ENCODE peak calls at places on chromosomes 1 and 21, in nine cellular contexts. One of them, this sample, is unnamed.

GRCh38 chr1:110494522-110495406 is 24.2 kb downstream of the KCNA10 start:
- DNase-seq in HCT116: no peak
- DNase-seq in GM23338: peak; percentile 66
- DNase-seq in MM.1S: no peak
- DNase-seq in PC-3: no peak
- DNase-seq in GM23248: peak; percentile 24
- DNase-seq in hepatocyte: no peak
- DNase-seq in neural progenitor cell: peak; percentile 25
- DNase-seq in SK-N-SH: no peak
- DNase-seq in this sample: no peak

GRCh38 chr1:58888776-58889341 is 105.0 kb upstream of the JUN start:
- DNase-seq in HCT116: no peak
- DNase-seq in GM23338: no peak
- DNase-seq in MM.1S: no peak
- DNase-seq in PC-3: no peak
- DNase-seq in GM23248: peak; percentile 50
- DNase-seq in hepatocyte: no peak
- DNase-seq in neural progenitor cell: no peak
- DNase-seq in SK-N-SH: no peak
- DNase-seq in this sample: no peak

GRCh38 chr1:192884241-192884640 is 75.4 kb downstream of the RGS2 start:
- DNase-seq in HCT116: no peak
- DNase-seq in GM23338: no peak
- DNase-seq in MM.1S: no peak
- DNase-seq in PC-3: no peak
- DNase-seq in GM23248: no peak
- DNase-seq in hepatocyte: no peak
- DNase-seq in neural progenitor cell: no peak
- DNase-seq in SK-N-SH: no peak
- DNase-seq in this sample: no peak

GRCh38 chr1:14835725-14836124 is 237.2 kb downstream of the KAZN start:
- DNase-seq in HCT116: no peak
- DNase-seq in GM23338: no peak
- DNase-seq in MM.1S: peak; percentile 66
- DNase-seq in PC-3: no peak
- DNase-seq in GM23248: peak; percentile 32
- DNase-seq in hepatocyte: no peak
- DNase-seq in neural progenitor cell: no peak
- DNase-seq in SK-N-SH: no peak
- DNase-seq in this sample: no peak

GRCh38 chr21:43703068-43703880 is 15.7 kb upstream of the PDXK start:
- DNase-seq in HCT116: no peak
- DNase-seq in GM23338: peak; percentile 67
- DNase-seq in MM.1S: peak; percentile 44
- DNase-seq in PC-3: no peak
- DNase-seq in GM23248: peak; percentile 50
- DNase-seq in hepatocyte: peak; percentile 65
- DNase-seq in neural progenitor cell: peak; percentile 59
- DNase-seq in SK-N-SH: peak; percentile 48
- DNase-seq in this sample: no peak

GRCh38 chr1:206521002-206521585 is 13.8 kb downstream of the RASSF5 start:
- DNase-seq in HCT116: no peak
- DNase-seq in GM23338: no peak
- DNase-seq in MM.1S: no peak
- DNase-seq in PC-3: peak; percentile 61
- DNase-seq in GM23248: no peak
- DNase-seq in hepatocyte: peak; percentile 49
- DNase-seq in neural progenitor cell: no peak
- DNase-seq in SK-N-SH: no peak
- DNase-seq in this sample: no peak

GRCh38 chr1:57079454-57080157 is 113.8 kb upstream of the C8B start:
- DNase-seq in HCT116: no peak
- DNase-seq in GM23338: peak; percentile 64
- DNase-seq in MM.1S: no peak
- DNase-seq in PC-3: peak; percentile 8
- DNase-seq in GM23248: no peak
- DNase-seq in hepatocyte: no peak
- DNase-seq in neural progenitor cell: no peak
- DNase-seq in SK-N-SH: no peak
- DNase-seq in this sample: no peak

GRCh38 chr1:167297222-167298214 is 76.8 kb downstream of the POU2F1 start:
- DNase-seq in HCT116: no peak
- DNase-seq in GM23338: peak; percentile 29
- DNase-seq in MM.1S: no peak
- DNase-seq in PC-3: no peak
- DNase-seq in GM23248: peak; percentile 5
- DNase-seq in hepatocyte: peak; percentile 50
- DNase-seq in neural progenitor cell: peak; percentile 48
- DNase-seq in SK-N-SH: no peak
- DNase-seq in this sample: no peak

GRCh38 chr1:203524152-203524551 is 30.2 kb downstream of the OPTC start:
- DNase-seq in HCT116: no peak
- DNase-seq in GM23338: no peak
- DNase-seq in MM.1S: no peak
- DNase-seq in PC-3: no peak
- DNase-seq in GM23248: no peak
- DNase-seq in hepatocyte: no peak
- DNase-seq in neural progenitor cell: no peak
- DNase-seq in SK-N-SH: no peak
- DNase-seq in this sample: no peak

GRCh38 chr1:11789126-11790067 is 16.4 kb downstream of the MTHFR start:
- DNase-seq in HCT116: no peak
- DNase-seq in GM23338: no peak
- DNase-seq in MM.1S: no peak
- DNase-seq in PC-3: no peak
- DNase-seq in GM23248: no peak
- DNase-seq in hepatocyte: no peak
- DNase-seq in neural progenitor cell: peak; percentile 1
- DNase-seq in SK-N-SH: no peak
- DNase-seq in this sample: no peak

DNA sequence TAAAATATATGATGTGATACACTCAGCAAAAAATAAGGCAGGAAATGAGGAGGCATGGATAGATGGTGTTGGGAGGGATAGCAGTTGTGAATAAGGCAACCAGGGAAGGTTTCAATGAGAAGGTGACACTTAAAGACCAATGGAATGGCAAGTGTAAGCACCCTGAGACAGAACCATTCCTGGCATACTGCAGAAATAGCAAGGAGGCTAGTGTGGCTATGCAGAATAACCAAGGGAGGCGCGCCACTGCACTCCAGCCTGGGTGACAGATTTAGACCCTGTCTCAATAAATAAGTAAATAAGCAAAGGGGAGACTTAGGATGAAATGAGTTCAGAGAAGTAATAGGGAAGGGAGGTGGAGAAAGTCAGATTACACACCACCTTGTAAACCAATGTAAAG is 113.9 kb downstream of the TOMM20 start:
- DNase-seq in HCT116: no peak
- DNase-seq in GM23338: no peak
- DNase-seq in MM.1S: no peak
- DNase-seq in PC-3: no peak
- DNase-seq in GM23248: no peak
- DNase-seq in hepatocyte: no peak
- DNase-seq in neural progenitor cell: no peak
- DNase-seq in SK-N-SH: no peak
- DNase-seq in this sample: no peak
- TF ChIP-seq EZH2phosphoT487 in HCT116: no peak
- TF ChIP-seq EZH2phosphoT487 in GM23338: no peak
- TF ChIP-seq EZH2phosphoT487 in MM.1S: no peak
- TF ChIP-seq EZH2phosphoT487 in PC-3: no peak
- TF ChIP-seq EZH2phosphoT487 in GM23248: no peak
- TF ChIP-seq EZH2phosphoT487 in hepatocyte: no peak
- TF ChIP-seq EZH2phosphoT487 in neural progenitor cell: no peak
- TF ChIP-seq EZH2phosphoT487 in SK-N-SH: no peak
- TF ChIP-seq EZH2phosphoT487 in this sample: no peak

GRCh38 chr1:179589524-179589923 is 2.1 kb upstream of the TDRD5 start:
- DNase-seq in HCT116: no peak
- DNase-seq in GM23338: no peak
- DNase-seq in MM.1S: no peak
- DNase-seq in PC-3: no peak
- DNase-seq in GM23248: peak; percentile 8
- DNase-seq in hepatocyte: no peak
- DNase-seq in neural progenitor cell: no peak
- DNase-seq in SK-N-SH: no peak
- DNase-seq in this sample: no peak

GRCh38 chr1:179588425-179589024 is 3.1 kb upstream of the TDRD5 start:
- DNase-seq in HCT116: no peak
- DNase-seq in GM23338: no peak
- DNase-seq in MM.1S: no peak
- DNase-seq in PC-3: no peak
- DNase-seq in GM23248: no peak
- DNase-seq in hepatocyte: no peak
- DNase-seq in neural progenitor cell: no peak
- DNase-seq in SK-N-SH: no peak
- DNase-seq in this sample: no peak

GRCh38 chr1:179587336-179587735 is 4.3 kb upstream of the TDRD5 start:
- DNase-seq in HCT116: no peak
- DNase-seq in GM23338: no peak
- DNase-seq in MM.1S: no peak
- DNase-seq in PC-3: no peak
- DNase-seq in GM23248: no peak
- DNase-seq in hepatocyte: no peak
- DNase-seq in neural progenitor cell: no peak
- DNase-seq in SK-N-SH: no peak
- DNase-seq in this sample: no peak

GRCh38 chr1:179583869-179584268 is 7.8 kb upstream of the TDRD5 start:
- DNase-seq in HCT116: no peak
- DNase-seq in GM23338: no peak
- DNase-seq in MM.1S: no peak
- DNase-seq in PC-3: no peak
- DNase-seq in GM23248: no peak
- DNase-seq in hepatocyte: no peak
- DNase-seq in neural progenitor cell: no peak
- DNase-seq in SK-N-SH: no peak
- DNase-seq in this sample: no peak

DNA sequence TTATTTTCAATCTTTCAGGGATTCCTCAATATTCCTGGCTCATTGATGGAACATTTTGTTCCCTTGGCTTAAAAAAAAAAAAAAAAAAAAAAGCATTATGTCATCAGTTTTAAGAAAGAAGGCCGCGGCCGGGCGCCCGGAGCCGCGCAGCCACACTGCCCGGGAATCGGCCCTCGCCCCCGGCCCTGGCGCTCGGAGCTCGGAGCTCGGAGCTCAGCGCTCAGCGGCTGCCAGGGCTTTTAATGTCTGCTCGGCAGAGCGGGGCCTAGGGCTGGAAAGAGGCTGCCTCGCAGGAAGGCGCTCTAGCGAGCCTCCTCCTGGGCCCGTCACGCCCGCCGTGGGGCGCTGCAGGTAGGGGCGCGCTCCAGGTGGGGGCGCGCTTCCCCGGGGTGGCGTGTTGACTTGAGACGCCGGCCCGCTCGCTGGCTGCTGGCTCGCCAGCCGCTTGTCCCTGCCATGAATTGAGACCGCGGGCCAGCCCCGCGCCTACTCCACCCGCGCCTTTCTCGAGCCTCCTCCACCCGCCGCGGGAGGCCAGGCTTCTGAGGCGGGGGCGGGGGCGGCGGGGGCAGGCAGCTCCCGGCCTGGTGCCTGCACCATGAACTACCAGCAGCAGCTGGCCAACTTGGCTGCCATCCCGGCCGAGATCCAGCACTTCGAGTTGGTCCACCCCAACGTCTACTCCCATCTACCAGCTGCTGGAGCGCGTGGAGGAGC is 5.4 kb upstream of the TDRD5 start:
- DNase-seq in HCT116: no peak
- DNase-seq in GM23338: peak; percentile 78
- DNase-seq in MM.1S: peak; percentile 36
- DNase-seq in PC-3: peak; percentile 13
- DNase-seq in GM23248: peak; percentile 46
- DNase-seq in hepatocyte: peak; percentile 73
- DNase-seq in neural progenitor cell: peak; percentile 85
- DNase-seq in SK-N-SH: peak; percentile 93
- DNase-seq in this sample: no peak
- TF ChIP-seq EZH2phosphoT487 in HCT116: no peak
- TF ChIP-seq EZH2phosphoT487 in GM23338: no peak
- TF ChIP-seq EZH2phosphoT487 in MM.1S: no peak
- TF ChIP-seq EZH2phosphoT487 in PC-3: no peak
- TF ChIP-seq EZH2phosphoT487 in GM23248: no peak
- TF ChIP-seq EZH2phosphoT487 in hepatocyte: no peak
- TF ChIP-seq EZH2phosphoT487 in neural progenitor cell: no peak
- TF ChIP-seq EZH2phosphoT487 in SK-N-SH: no peak
- TF ChIP-seq EZH2phosphoT487 in this sample: no peak

GRCh38 chr1:202037706-202038296 is 27.4 kb downstream of the ELF3 start:
- DNase-seq in HCT116: no peak
- DNase-seq in GM23338: no peak
- DNase-seq in MM.1S: no peak
- DNase-seq in PC-3: no peak
- DNase-seq in GM23248: no peak
- DNase-seq in hepatocyte: no peak
- DNase-seq in neural progenitor cell: no peak
- DNase-seq in SK-N-SH: no peak
- DNase-seq in this sample: no peak
- TF ChIP-seq EZH2phosphoT487 in HCT116: no peak
- TF ChIP-seq EZH2phosphoT487 in GM23338: no peak
- TF ChIP-seq EZH2phosphoT487 in MM.1S: no peak
- TF ChIP-seq EZH2phosphoT487 in PC-3: no peak
- TF ChIP-seq EZH2phosphoT487 in GM23248: no peak
- TF ChIP-seq EZH2phosphoT487 in hepatocyte: no peak
- TF ChIP-seq EZH2phosphoT487 in neural progenitor cell: no peak
- TF ChIP-seq EZH2phosphoT487 in SK-N-SH: no peak
- TF ChIP-seq EZH2phosphoT487 in this sample: no peak

GRCh38 chr1:23592209-23592905 is 33.1 kb upstream of the ID3 start:
- DNase-seq in HCT116: no peak
- DNase-seq in GM23338: no peak
- DNase-seq in MM.1S: no peak
- DNase-seq in PC-3: no peak
- DNase-seq in GM23248: peak; percentile 35
- DNase-seq in hepatocyte: no peak
- DNase-seq in neural progenitor cell: no peak
- DNase-seq in SK-N-SH: no peak
- DNase-seq in this sample: peak; percentile 83

GRCh38 chr1:23591460-23592208 is 32.3 kb upstream of the ID3 start:
- DNase-seq in HCT116: no peak
- DNase-seq in GM23338: no peak
- DNase-seq in MM.1S: no peak
- DNase-seq in PC-3: no peak
- DNase-seq in GM23248: no peak
- DNase-seq in hepatocyte: no peak
- DNase-seq in neural progenitor cell: no peak
- DNase-seq in SK-N-SH: no peak
- DNase-seq in this sample: peak; percentile 90

GRCh38 chr1:23589506-23589872 is 30.2 kb upstream of the ID3 start:
- DNase-seq in HCT116: no peak
- DNase-seq in GM23338: no peak
- DNase-seq in MM.1S: no peak
- DNase-seq in PC-3: no peak
- DNase-seq in GM23248: no peak
- DNase-seq in hepatocyte: no peak
- DNase-seq in neural progenitor cell: peak; percentile 38
- DNase-seq in SK-N-SH: no peak
- DNase-seq in this sample: peak; percentile 70

GRCh38 chr1:23590058-23590783 is 30.9 kb upstream of the ID3 start:
- DNase-seq in HCT116: no peak
- DNase-seq in GM23338: no peak
- DNase-seq in MM.1S: no peak
- DNase-seq in PC-3: no peak
- DNase-seq in GM23248: no peak
- DNase-seq in hepatocyte: no peak
- DNase-seq in neural progenitor cell: no peak
- DNase-seq in SK-N-SH: no peak
- DNase-seq in this sample: peak; percentile 72

GRCh38 chr1:23588749-23589505 is 29.6 kb upstream of the ID3 start:
- DNase-seq in HCT116: no peak
- DNase-seq in GM23338: no peak
- DNase-seq in MM.1S: no peak
- DNase-seq in PC-3: no peak
- DNase-seq in GM23248: no peak
- DNase-seq in hepatocyte: no peak
- DNase-seq in neural progenitor cell: no peak
- DNase-seq in SK-N-SH: no peak
- DNase-seq in this sample: no peak
- TF ChIP-seq EZH2phosphoT487 in HCT116: no peak
- TF ChIP-seq EZH2phosphoT487 in GM23338: no peak
- TF ChIP-seq EZH2phosphoT487 in MM.1S: no peak
- TF ChIP-seq EZH2phosphoT487 in PC-3: no peak
- TF ChIP-seq EZH2phosphoT487 in GM23248: no peak
- TF ChIP-seq EZH2phosphoT487 in hepatocyte: no peak
- TF ChIP-seq EZH2phosphoT487 in neural progenitor cell: no peak
- TF ChIP-seq EZH2phosphoT487 in SK-N-SH: no peak
- TF ChIP-seq EZH2phosphoT487 in this sample: no peak

This sample was measured in OCI-LY7.